ENCODE peak calls at places on chromosomes 3 and 15, in nine cellular contexts. W is tibial artery; F is mammary epithelial cell; U is PC-9; Z is K562; Y is CD8-positive, alpha-beta memory T cell; D is SJSA1; T is endodermal cell; R is heart left ventricle. O is an unnamed sample. For H3K4me1, the result is how much of the 10 kb centered on the place peaks cover.

GRCh38 chr15:72474912-72475601 is 927 bp downstream of the ARIH1 start:
- DNase-seq in W (peak), F (peak), U (peak), Z (peak), Y (peak), D (peak), T (peak), R (peak), O (peak)

GRCh38 chr15:50628421-50628820 is 58.2 kb downstream of the TRPM7 start:
- DNase-seq in W (no peak), F (no peak), U (no peak), Z (no peak), Y (no peak), D (no peak), T (peak), R (no peak), O (no peak)

GRCh38 chr3:71694358-71694999 is 30.7 kb downstream of the EIF4E3 start:
- DNase-seq in W (no peak), F (peak), U (no peak), Z (no peak), Y (no peak), D (peak), T (no peak), R (no peak), O (no peak)

GRCh38 chr3:165206454-165207266 is 10.5 kb upstream of the SLITRK3 start:
- DNase-seq in W (peak), F (peak), U (peak), Z (peak), Y (no peak), D (peak), T (peak), R (peak), O (peak)

GRCh38 chr3:157075693-157076420 is 84.1 kb downstream of the CCNL1 start:
- DNase-seq in W (no peak), F (peak), U (no peak), Z (no peak), Y (no peak), D (no peak), T (peak), R (no peak), O (no peak)

GRCh38 chr15:81809543-81809942 is 236.3 kb downstream of the MEX3B start:
- DNase-seq in W (no peak), F (no peak), U (no peak), Z (no peak), Y (no peak), D (no peak), T (peak), R (peak), O (no peak)

GRCh38 chr3:59451041-59451763 is 401.4 kb upstream of the CFAP20DC start:
- DNase-seq in W (no peak), F (peak), U (no peak), Z (no peak), Y (peak), D (no peak), T (no peak), R (no peak), O (no peak)

GRCh38 chr3:52095990-52096775 is 39.8 kb upstream of the DUSP7 start:
- DNase-seq in W (no peak), F (peak), U (no peak), Z (no peak), Y (no peak), D (no peak), T (no peak), R (peak), O (no peak)

GRCh38 chr3:113218679-113219040 is 7.3 kb downstream of the BOC start:
- DNase-seq in W (no peak), F (no peak), U (no peak), Z (no peak), Y (no peak), D (no peak), T (no peak), R (no peak), O (no peak)

GRCh38 chr15:34821907-34822306 is 26.6 kb upstream of the ACTC1 start:
- DNase-seq in W (no peak), F (no peak), U (no peak), Z (no peak), Y (no peak), D (no peak), T (no peak), R (no peak), O (no peak)

GRCh38 chr15:57541805-57542504 is 49.7 kb upstream of the MYZAP start:
- DNase-seq in W (peak), F (peak), U (peak), Z (peak), Y (no peak), D (peak), T (peak), R (peak), O (peak)

GRCh38 chr3:187741403-187742350 is 3.6 kb downstream of the BCL6 start:
- DNase-seq in W (peak), F (peak), U (peak), Z (peak), Y (peak), D (peak), T (peak), R (peak), O (peak)

GRCh38 chr15:84764989-84765388 is 16.6 kb downstream of the ZNF592 start:
- DNase-seq in W (no peak), F (no peak), U (no peak), Z (no peak), Y (no peak), D (no peak), T (no peak), R (no peak), O (no peak)

GRCh38 chr3:13533823-13534435 is 15.0 kb upstream of the FBLN2 start:
- DNase-seq in W (peak), F (no peak), U (peak), Z (no peak), Y (no peak), D (no peak), T (peak), R (no peak), O (no peak)

GRCh38 chr15:40850576-40851112 is 6.8 kb downstream of the SPINT1 start:
- DNase-seq in W (no peak), F (no peak), U (no peak), Z (no peak), Y (no peak), D (no peak), T (no peak), R (no peak), O (no peak)

GRCh38 chr3:124514681-124515080 is 215.6 kb upstream of the UMPS start:
- DNase-seq in W (no peak), F (no peak), U (no peak), Z (no peak), Y (no peak), D (no peak), T (no peak), R (no peak), O (no peak)

GRCh38 chr15:101501703-101502373 is 12.3 kb upstream of the PCSK6 start:
- DNase-seq in W (no peak), F (no peak), U (no peak), Z (peak), Y (peak), D (peak), T (peak), R (peak), O (peak)

GRCh38 chr15:57784081-57784488 is 77.6 kb downstream of the POLR2M start:
- DNase-seq in W (no peak), F (peak), U (no peak), Z (no peak), Y (no peak), D (no peak), T (no peak), R (peak), O (no peak)

GRCh38 chr3:46759239-46760152 is 41.8 kb upstream of the PRSS50 start:
- DNase-seq in W (no peak), F (no peak), U (no peak), Z (no peak), Y (no peak), D (no peak), T (no peak), R (no peak), O (no peak)

GRCh38 chr3:10555263-10555662 is 49.9 kb upstream of the ATP2B2 start:
- DNase-seq in W (no peak), F (no peak), U (no peak), Z (no peak), Y (no peak), D (no peak), T (peak), R (no peak), O (no peak)

DNA sequence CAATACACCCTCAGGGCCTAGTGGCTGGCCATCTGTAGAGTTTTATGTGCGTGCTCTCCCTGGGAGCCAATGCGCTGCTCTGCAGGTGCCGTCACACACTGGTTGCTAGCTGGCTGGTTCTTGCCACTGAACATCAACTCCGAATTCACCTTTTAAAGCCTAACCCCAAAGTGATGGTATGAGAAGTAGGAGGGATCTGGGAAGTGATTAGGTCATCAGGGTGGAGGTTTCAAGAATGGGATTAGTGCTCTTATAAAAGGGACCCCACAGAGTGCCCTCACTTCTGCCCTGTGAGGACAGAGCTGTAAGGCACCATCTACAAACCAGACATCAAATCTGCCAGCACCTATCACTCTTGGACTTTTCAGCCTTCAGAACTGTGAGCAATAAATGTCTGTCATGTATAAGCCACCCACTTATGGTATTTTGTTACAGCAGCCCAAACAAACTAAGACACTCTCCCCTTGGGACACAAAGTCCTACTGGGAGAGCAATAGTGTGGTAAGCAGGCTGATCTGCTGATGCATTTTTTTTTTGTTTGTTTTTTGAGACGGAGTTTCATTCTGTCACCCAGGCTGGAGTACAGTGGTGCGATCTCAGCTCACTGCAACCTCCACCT is 20.3 kb downstream of the RGMA start:
- DNase-seq in W (peak), F (no peak), U (no peak), Z (no peak), Y (no peak), D (no peak), T (no peak), R (no peak), O (no peak)
- H3K4me1 ChIP-seq in W (half or more), F (under half), U (under half), Z (under half), Y (under half), D (under half), T (under half), R (under half), O (under half)

GRCh38 chr15:43895586-43895985 is 68.8 kb downstream of the WDR76 start:
- DNase-seq in W (no peak), F (no peak), U (no peak), Z (no peak), Y (no peak), D (no peak), T (no peak), R (no peak), O (no peak)
- H3K27ac ChIP-seq in W (no peak), F (no peak), U (no peak), Z (no peak), Y (no peak), D (no peak), T (no peak), R (peak), O (no peak)

DNA sequence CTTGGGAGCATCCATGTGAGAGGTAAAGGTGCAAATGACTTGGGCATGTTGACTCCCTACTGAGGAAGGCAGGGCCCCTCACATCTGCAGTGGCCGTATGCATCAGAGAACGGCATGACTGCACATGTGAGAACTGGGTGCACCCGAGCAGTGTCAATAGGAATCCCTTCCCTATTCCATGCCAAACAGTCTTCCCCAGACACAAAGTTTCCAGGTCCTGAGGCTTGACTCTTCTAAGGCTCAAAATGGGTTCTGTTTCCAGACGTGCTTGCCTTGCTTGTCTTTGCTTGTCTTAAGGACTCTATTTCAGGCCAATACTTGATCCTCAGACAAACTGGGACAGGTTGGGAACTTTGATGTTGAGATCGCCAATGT is 20.5 kb upstream of the ANPEP start:
- DNase-seq in W (no peak), F (peak), U (no peak), Z (no peak), Y (no peak), D (no peak), T (no peak), R (no peak), O (no peak)
- H3K4me1 ChIP-seq in W (under half), F (under half), U (half or more), Z (under half), Y (under half), D (under half), T (under half), R (under half), O (under half)

DNA sequence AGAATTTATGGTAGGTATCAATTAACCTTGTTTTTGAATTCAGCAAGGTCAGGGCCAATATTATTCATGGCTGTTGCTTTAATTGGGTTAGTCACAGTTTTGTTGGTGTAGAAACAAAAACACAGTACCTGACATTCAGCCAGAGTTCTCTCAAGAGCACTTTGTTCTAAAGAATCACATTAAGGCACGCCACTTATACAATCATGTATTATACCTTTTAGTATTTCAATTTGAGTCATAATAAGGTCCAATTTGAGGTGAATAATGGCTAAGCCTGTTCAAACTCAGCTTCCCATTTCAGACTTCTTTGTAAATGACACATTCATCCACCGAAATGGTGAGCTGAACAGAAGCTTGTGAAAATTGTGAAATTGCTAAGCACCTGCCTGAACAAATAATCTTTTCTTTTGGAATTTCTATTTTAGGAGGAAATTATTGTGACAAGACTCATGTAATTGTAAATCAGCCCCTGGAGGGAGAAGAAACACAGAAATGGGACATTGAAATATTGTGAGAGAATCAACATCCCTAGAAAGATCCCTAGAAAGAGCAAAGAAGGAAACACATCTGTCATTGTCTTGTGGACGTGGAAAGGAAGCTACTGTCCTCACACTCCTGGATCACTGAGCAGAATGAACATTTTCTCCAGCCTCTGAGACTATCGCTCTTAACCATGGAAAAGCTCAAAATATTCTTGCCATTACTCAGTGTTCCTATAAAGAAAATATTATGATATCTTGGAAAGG is 29.3 kb downstream of the RIOX2 start:
- DNase-seq in W (no peak), F (peak), U (no peak), Z (no peak), Y (no peak), D (no peak), T (no peak), R (no peak), O (no peak)
- H3K27ac ChIP-seq in W (no peak), F (peak), U (no peak), Z (no peak), Y (no peak), D (no peak), T (no peak), R (no peak), O (no peak)

GRCh38 chr15:77130315-77130930 is 59.5 kb upstream of the TSPAN3 start:
- DNase-seq in W (no peak), F (no peak), U (no peak), Z (no peak), Y (no peak), D (no peak), T (no peak), R (no peak), O (no peak)

GRCh38 chr15:77126516-77126915 is 55.6 kb upstream of the TSPAN3 start:
- DNase-seq in W (no peak), F (no peak), U (no peak), Z (no peak), Y (no peak), D (no peak), T (no peak), R (no peak), O (no peak)

GRCh38 chr15:77122576-77122975 is 51.7 kb upstream of the TSPAN3 start:
- DNase-seq in W (no peak), F (no peak), U (no peak), Z (no peak), Y (no peak), D (no peak), T (no peak), R (no peak), O (no peak)

GRCh38 chr15:77123854-77124253 is 52.9 kb upstream of the TSPAN3 start:
- DNase-seq in W (no peak), F (no peak), U (no peak), Z (no peak), Y (no peak), D (no peak), T (no peak), R (no peak), O (no peak)

DNA sequence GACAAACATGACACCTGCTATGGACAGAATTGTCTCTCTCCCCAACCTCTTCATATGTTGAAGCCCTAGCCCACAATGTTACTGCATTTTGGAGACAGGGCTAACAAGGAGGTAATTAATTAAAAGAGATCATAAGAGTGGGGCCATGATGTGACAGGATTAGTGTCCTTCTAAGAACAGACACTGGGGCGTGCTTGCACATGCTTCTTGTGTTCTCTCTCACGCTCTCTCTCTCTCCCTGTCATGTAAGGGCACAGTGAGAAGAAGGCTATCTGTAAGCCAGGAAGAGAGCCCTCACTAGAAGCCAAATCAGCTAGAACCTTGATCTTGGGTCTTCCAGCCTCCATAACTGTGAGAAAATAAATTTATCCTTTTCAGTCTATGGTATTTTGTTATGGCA is 56.0 kb upstream of the TSPAN3 start:
- DNase-seq in W (no peak), F (peak), U (no peak), Z (no peak), Y (no peak), D (no peak), T (no peak), R (no peak), O (no peak)
- H3K4me1 ChIP-seq in W (under half), F (under half), U (under half), Z (under half), Y (under half), D (under half), T (under half), R (under half), O (under half)

DNA sequence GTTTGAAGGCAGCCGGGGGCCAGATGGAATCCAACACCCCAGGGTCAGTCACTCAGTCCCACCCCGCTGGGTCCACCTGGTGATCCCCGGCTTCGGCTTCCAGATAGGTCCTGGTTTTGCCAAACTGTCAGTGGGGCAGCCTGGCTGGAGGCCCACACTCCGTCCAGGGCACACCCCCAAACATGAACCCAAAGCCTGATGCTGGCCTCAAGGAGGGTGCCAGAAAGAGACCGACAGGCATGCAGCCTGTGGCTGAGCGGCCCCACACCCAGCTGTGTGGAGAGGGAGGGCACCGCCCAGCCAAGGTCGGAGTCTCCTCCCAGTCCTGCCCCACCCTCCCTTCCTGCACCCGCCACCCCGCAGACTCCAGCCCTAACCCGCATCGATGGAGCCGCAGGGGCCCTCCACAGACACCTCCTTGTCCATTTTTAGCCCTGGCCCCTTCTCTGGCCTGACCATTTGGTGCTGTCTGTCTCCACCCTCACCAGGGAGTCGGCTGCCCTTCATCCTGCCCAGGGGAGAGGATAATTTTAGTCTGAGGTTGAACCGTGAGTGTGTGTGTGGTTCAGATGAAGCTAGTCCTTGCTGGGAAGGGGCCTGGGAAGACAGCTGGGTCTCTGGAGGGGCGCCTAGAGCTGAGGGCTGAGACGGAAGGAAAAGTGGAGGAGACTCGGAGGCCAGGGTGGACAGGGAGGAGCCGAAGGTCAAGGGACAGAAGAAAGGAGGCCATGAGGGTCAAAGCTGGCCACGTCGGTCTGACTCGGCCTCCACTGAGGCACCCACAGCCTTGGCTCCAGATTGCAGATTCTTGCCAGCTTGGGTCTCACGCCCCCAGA is 23.1 kb downstream of the TNK2 start:
- DNase-seq in W (no peak), F (no peak), U (no peak), Z (peak), Y (no peak), D (no peak), T (no peak), R (peak), O (no peak)
- H3K27ac ChIP-seq in W (peak), F (no peak), U (no peak), Z (no peak), Y (no peak), D (no peak), T (peak), R (peak), O (no peak)

DNA sequence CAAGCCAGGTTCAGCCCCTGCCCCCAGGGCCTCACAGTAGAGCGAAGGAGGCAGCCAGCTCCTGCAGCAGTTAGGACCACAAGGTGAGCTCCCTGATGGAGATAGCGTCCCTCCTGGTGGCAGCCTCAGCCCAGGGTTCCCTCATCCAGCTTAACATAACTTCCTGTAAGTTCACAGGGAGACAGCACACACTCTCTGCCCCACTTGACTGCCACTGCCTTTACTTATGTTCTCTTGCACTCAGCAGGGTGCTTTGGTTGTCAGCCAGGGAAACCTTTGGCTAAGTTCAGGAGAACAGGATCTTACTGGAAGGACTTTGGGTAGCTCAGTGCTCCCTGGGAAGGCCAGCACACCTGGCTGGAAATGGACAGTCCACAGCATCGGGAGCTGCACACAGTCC is 10.9 kb downstream of the KBTBD13 start:
- DNase-seq in W (no peak), F (no peak), U (no peak), Z (no peak), Y (no peak), D (no peak), T (no peak), R (peak), O (no peak)
- H3K4me1 ChIP-seq in W (half or more), F (under half), U (under half), Z (under half), Y (under half), D (half or more), T (under half), R (under half), O (under half)

GRCh38 chr3:129304141-129304540 is 25.5 kb downstream of the HMCES start:
- DNase-seq in W (no peak), F (no peak), U (no peak), Z (no peak), Y (no peak), D (no peak), T (no peak), R (no peak), O (no peak)
- H3K27ac ChIP-seq in W (peak), F (peak), U (no peak), Z (no peak), Y (no peak), D (no peak), T (peak), R (peak), O (peak)

O was measured in adrenal gland.